ENCODE peak calls at places on chromosomes 11 and 22, in six cellular contexts. M is GM10248; T is HAP-1; Z is NCI-H524; J is AG20443; R is central memory CD8-positive, alpha-beta T cell. G is an unnamed sample.
A peak's percentile ranks its signal among the peaks of the same experiment; 100 is the strongest.

GRCh38 chr11:106276859-106277436 is 199.5 kb downstream of the AASDHPPT start:
- DNase-seq in M (no peak), T (no peak), Z (peak; percentile 58), J (no peak), R (no peak), G (no peak)

GRCh38 chr11:15268598-15268997 is 153.9 kb downstream of the INSC start:
- DNase-seq in M (no peak), T (no peak), Z (no peak), J (no peak), R (no peak), G (no peak)

GRCh38 chr11:102853956-102854355 is 10.5 kb upstream of the MMP3 start:
- DNase-seq in M (no peak), T (no peak), Z (no peak), J (no peak), R (no peak), G (no peak)

GRCh38 chr11:8033312-8033715 is 46.2 kb downstream of the EIF3F start:
- DNase-seq in M (peak; percentile 87), T (peak; percentile 63), Z (peak; percentile 64), J (peak; percentile 92), R (no peak), G (peak; percentile 57)

GRCh38 chr22:29840498-29840897 is 2.4 kb upstream of the ASCC2 start:
- DNase-seq in M (no peak), T (no peak), Z (no peak), J (no peak), R (no peak), G (no peak)

GRCh38 chr22:28799125-28799833 is 1.1 kb downstream of the XBP1 start:
- DNase-seq in M (no peak), T (peak; percentile 51), Z (peak; percentile 44), J (peak; percentile 83), R (no peak), G (peak; percentile 25)

GRCh38 chr11:58769308-58769707 is 37.6 kb upstream of the GLYAT start:
- DNase-seq in M (no peak), T (no peak), Z (no peak), J (no peak), R (no peak), G (no peak)

GRCh38 chr22:28892175-28892731 is 8.9 kb downstream of the ZNRF3 start:
- DNase-seq in M (no peak), T (no peak), Z (no peak), J (no peak), R (no peak), G (no peak)

GRCh38 chr11:77198440-77198849 is 70.4 kb downstream of the MYO7A start:
- DNase-seq in M (no peak), T (peak; percentile 21), Z (peak; percentile 32), J (no peak), R (no peak), G (peak; percentile 55)

GRCh38 chr22:25420925-25421904 is 143.3 kb upstream of the GRK3 start:
- DNase-seq in M (peak; percentile 39), T (no peak), Z (peak; percentile 50), J (no peak), R (no peak), G (no peak)

GRCh38 chr11:74487875-74488274 is 5.6 kb downstream of the LIPT2 start:
- DNase-seq in M (no peak), T (no peak), Z (no peak), J (no peak), R (no peak), G (no peak)

GRCh38 chr22:48920776-48921241 is 906.9 kb downstream of the BRD1 start:
- DNase-seq in M (no peak), T (no peak), Z (no peak), J (no peak), R (no peak), G (no peak)

GRCh38 chr11:121961228-121961860 is 154.7 kb downstream of the BLID start:
- DNase-seq in M (no peak), T (no peak), Z (no peak), J (peak; percentile 69), R (no peak), G (no peak)

GRCh38 chr22:24601217-24602104 is 1.5 kb upstream of the GGT1 start:
- DNase-seq in M (no peak), T (no peak), Z (no peak), J (no peak), R (no peak), G (no peak)

GRCh38 chr11:11555228-11555627 is 66.6 kb downstream of the GALNT18 start:
- DNase-seq in M (no peak), T (no peak), Z (peak; percentile 88), J (no peak), R (no peak), G (no peak)

GRCh38 chr11:69337211-69337721 is 43.3 kb downstream of the MYEOV start:
- DNase-seq in M (peak; percentile 75), T (no peak), Z (no peak), J (no peak), R (no peak), G (peak; percentile 36)

GRCh38 chr11:66002648-66003225 is 434 bp downstream of the BANF1 start:
- DNase-seq in M (peak; percentile 84), T (no peak), Z (peak; percentile 60), J (peak; percentile 84), R (no peak), G (peak; percentile 85)

GRCh38 chr22:37309221-37310074 is 27.1 kb downstream of the CYTH4 start:
- DNase-seq in M (peak; percentile 65), T (no peak), Z (no peak), J (no peak), R (peak; percentile 25), G (peak; percentile 37)

GRCh38 chr11:50186146-50186545 is 153.5 kb downstream of the OR4C45 start:
- DNase-seq in M (no peak), T (no peak), Z (no peak), J (no peak), R (no peak), G (no peak)

G was measured in germinal center.